ENCODE peak calls at places on chromosomes 6 and 20, in ten cellular contexts. I is fibroblast of pulmonary artery, U is progenitor cell of endocrine pancreas, A is cardiac muscle cell, H is Calu3, L is ovary, W is choroid plexus epithelial cell, R is glutamatergic neuron, S is mucosa of descending colon, G is keratinocyte. D is an unnamed sample.

GRCh38 chr6:165042912-165043311 is 266.5 kb downstream of the C6orf118 start:
- DNase-seq in I (no peak), U (no peak), A (no peak), H (peak), L (no peak), W (no peak), R (no peak), S (no peak), G (no peak), D (no peak)

GRCh38 chr6:47161176-47161687 is 119.1 kb upstream of the ADGRF1 start:
- DNase-seq in I (peak), U (no peak), A (peak), H (peak), L (no peak), W (peak), R (no peak), S (peak), G (peak), D (no peak)

GRCh38 chr6:108557494-108558371 is 3.0 kb upstream of the FOXO3 start:
- DNase-seq in I (peak), U (peak), A (peak), H (peak), L (peak), W (peak), R (peak), S (peak), G (no peak), D (peak)

GRCh38 chr6:41531591-41532582 is 14.3 kb upstream of the FOXP4 start:
- DNase-seq in I (peak), U (no peak), A (peak), H (no peak), L (no peak), W (peak), R (no peak), S (no peak), G (no peak), D (no peak)

GRCh38 chr6:151524059-151524458 is 30.2 kb downstream of the CCDC170 start:
- DNase-seq in I (no peak), U (no peak), A (no peak), H (no peak), L (no peak), W (no peak), R (no peak), S (no peak), G (no peak), D (no peak)

GRCh38 chr6:160217863-160218262 is 40.8 kb downstream of the SLC22A2 start:
- DNase-seq in I (no peak), U (no peak), A (no peak), H (no peak), L (no peak), W (no peak), R (no peak), S (no peak), G (no peak), D (no peak)

GRCh38 chr6:130178692-130179091 is 44.1 kb downstream of the SAMD3 start:
- DNase-seq in I (peak), U (no peak), A (peak), H (peak), L (no peak), W (peak), R (no peak), S (no peak), G (peak), D (no peak)

GRCh38 chr6:91088515-91088914 is 501.6 kb upstream of the MAP3K7 start:
- DNase-seq in I (no peak), U (no peak), A (no peak), H (no peak), L (no peak), W (no peak), R (no peak), S (no peak), G (no peak), D (no peak)

GRCh38 chr6:6968731-6969552 is 138.8 kb upstream of the RREB1 start:
- DNase-seq in I (no peak), U (no peak), A (no peak), H (no peak), L (no peak), W (no peak), R (no peak), S (peak), G (no peak), D (no peak)

GRCh38 chr6:3918474-3918873 is 69.3 kb downstream of the FAM50B start:
- DNase-seq in I (no peak), U (no peak), A (no peak), H (no peak), L (no peak), W (no peak), R (no peak), S (no peak), G (no peak), D (no peak)

GRCh38 chr6:3919849-3920248 is 70.7 kb downstream of the FAM50B start:
- DNase-seq in I (no peak), U (no peak), A (no peak), H (no peak), L (no peak), W (no peak), R (no peak), S (no peak), G (no peak), D (no peak)

GRCh38 chr6:3919130-3919628 is 70.0 kb downstream of the FAM50B start:
- DNase-seq in I (peak), U (no peak), A (peak), H (no peak), L (no peak), W (peak), R (no peak), S (no peak), G (no peak), D (no peak)

GRCh38 chr6:3921663-3922062 is 72.5 kb downstream of the FAM50B start:
- DNase-seq in I (no peak), U (no peak), A (no peak), H (no peak), L (no peak), W (no peak), R (no peak), S (no peak), G (no peak), D (no peak)

GRCh38 chr6:3920321-3920720 is 71.1 kb downstream of the FAM50B start:
- DNase-seq in I (no peak), U (no peak), A (no peak), H (no peak), L (no peak), W (no peak), R (no peak), S (no peak), G (no peak), D (no peak)
- TF ChIP-seq CTCF in I (no peak), U (no peak), A (no peak), H (no peak), L (no peak), W (no peak), R (no peak), S (no peak), G (no peak), D (no peak)

DNA sequence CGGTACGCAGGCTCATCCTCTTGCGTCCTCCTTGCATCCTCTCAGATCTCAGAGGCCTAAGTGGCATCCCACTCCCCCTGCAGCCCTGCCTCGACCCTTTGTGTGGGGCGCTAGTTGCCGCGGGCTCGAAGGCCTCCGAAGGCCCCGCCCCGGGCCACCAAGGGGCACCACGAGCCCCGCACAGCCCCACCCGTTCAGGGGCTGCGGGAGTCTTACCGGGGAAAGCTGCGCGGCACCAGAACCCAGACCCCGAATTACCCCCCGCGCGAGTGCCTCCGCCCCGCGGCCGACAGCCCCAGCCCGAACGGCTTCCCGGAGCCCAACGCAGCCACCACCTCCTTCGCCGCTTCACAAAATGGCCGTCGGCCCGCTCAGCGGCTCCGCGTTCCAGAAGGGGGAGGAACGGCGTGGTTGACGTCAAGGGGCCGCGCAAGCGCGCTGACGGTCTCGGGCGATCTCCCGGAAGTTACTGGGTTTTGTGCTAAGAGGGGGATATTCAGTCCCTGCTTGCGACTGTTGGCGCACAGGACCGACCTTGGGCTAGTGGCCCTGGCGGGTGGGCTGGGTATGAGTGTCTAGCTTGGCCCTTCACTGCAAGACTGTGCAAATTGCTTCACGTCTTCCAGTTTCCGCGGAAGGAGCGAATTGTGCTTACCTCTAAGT is at the start of the genes CPNE1 and RBM12:
- DNase-seq in I (peak), U (peak), A (peak), H (peak), L (peak), W (peak), R (peak), S (peak), G (peak), D (peak)
- TF ChIP-seq CTCF in I (no peak), U (no peak), A (no peak), H (no peak), L (peak), W (no peak), R (no peak), S (no peak), G (no peak), D (no peak)

DNA sequence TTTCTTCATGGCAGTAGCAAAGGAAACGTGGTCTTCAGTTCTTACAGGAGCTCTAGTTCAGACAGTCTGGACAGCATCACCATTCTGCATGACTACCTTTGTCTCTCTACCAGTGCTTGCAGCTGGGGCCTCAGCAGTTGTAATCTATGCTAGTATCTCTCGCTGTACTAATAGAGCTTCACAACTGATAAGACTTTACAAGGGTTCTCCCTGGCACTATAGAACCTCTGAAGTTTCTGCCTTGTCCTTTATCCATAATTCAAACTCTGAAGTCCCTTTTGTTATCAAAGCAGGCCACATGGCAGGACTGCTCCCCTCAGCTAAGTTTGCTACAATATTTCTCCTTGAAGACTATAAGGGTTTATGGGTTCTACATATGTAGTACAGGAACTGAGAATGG is 842.1 kb upstream of the ADGRB3 start:
- DNase-seq in I (no peak), U (no peak), A (no peak), H (no peak), L (no peak), W (no peak), R (no peak), S (no peak), G (no peak), D (no peak)
- TF ChIP-seq CTCF in I (no peak), U (no peak), A (no peak), H (no peak), L (no peak), W (no peak), R (no peak), S (no peak), G (no peak), D (no peak)

GRCh38 chr6:34855463-34855862 is 32.4 kb downstream of the TAF11 start:
- DNase-seq in I (no peak), U (no peak), A (no peak), H (no peak), L (no peak), W (no peak), R (no peak), S (no peak), G (no peak), D (no peak)
- TF ChIP-seq CTCF in I (peak), U (peak), A (no peak), H (no peak), L (no peak), W (no peak), R (no peak), S (no peak), G (peak), D (peak)

DNA sequence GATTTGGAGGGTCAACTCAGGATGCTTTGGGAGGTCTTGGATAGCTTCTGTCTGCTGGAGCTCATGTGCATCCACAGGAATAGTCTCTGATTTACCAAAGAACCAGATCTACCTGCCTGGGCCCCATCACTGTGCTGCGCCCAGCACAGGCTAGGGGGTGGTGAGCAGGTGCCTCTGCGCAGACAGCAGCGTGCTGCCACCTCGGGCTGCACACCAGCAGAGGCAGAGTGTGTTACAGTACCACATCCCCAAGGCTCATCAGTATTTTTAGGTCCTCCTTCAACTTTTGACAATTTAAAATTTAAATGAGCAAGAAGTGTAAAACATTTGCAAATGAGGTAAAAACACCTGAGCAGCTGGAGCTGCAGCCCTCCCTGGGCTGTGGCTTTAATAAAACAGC is 324.8 kb downstream of the ZFAND3 start:
- DNase-seq in I (no peak), U (no peak), A (no peak), H (no peak), L (no peak), W (no peak), R (no peak), S (no peak), G (no peak), D (no peak)
- TF ChIP-seq CTCF in I (no peak), U (no peak), A (no peak), H (no peak), L (no peak), W (peak), R (no peak), S (no peak), G (no peak), D (no peak)

GRCh38 chr20:13611726-13612125 is 27.0 kb downstream of the TASP1 start:
- DNase-seq in I (no peak), U (no peak), A (no peak), H (no peak), L (no peak), W (no peak), R (no peak), S (no peak), G (no peak), D (no peak)

GRCh38 chr20:13613917-13614316 is 24.8 kb downstream of the TASP1 start:
- DNase-seq in I (peak), U (no peak), A (peak), H (no peak), L (no peak), W (peak), R (no peak), S (no peak), G (no peak), D (no peak)

DNA sequence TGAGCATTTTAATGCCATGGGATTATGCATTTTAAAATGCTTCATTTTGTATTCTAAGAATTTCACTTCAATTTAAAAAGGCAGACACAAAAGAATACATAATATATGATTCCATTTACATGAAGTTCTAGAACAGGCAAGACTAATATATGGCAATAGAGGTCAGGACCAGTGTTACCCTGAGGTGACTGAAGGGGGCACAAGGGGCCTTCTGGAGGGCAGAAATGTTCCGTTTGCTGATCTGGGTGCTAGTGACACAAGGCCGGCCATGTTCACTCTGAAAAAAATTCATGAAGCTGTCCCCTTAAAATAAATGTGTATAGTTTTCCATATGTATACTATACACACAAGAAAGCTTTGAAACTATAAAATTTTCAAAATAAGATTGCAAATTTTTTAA is 28.5 kb downstream of the TASP1 start:
- DNase-seq in I (no peak), U (no peak), A (peak), H (peak), L (no peak), W (no peak), R (peak), S (no peak), G (no peak), D (peak)
- TF ChIP-seq CTCF in I (no peak), U (peak), A (no peak), H (no peak), L (no peak), W (no peak), R (peak), S (no peak), G (no peak), D (no peak)

DNA sequence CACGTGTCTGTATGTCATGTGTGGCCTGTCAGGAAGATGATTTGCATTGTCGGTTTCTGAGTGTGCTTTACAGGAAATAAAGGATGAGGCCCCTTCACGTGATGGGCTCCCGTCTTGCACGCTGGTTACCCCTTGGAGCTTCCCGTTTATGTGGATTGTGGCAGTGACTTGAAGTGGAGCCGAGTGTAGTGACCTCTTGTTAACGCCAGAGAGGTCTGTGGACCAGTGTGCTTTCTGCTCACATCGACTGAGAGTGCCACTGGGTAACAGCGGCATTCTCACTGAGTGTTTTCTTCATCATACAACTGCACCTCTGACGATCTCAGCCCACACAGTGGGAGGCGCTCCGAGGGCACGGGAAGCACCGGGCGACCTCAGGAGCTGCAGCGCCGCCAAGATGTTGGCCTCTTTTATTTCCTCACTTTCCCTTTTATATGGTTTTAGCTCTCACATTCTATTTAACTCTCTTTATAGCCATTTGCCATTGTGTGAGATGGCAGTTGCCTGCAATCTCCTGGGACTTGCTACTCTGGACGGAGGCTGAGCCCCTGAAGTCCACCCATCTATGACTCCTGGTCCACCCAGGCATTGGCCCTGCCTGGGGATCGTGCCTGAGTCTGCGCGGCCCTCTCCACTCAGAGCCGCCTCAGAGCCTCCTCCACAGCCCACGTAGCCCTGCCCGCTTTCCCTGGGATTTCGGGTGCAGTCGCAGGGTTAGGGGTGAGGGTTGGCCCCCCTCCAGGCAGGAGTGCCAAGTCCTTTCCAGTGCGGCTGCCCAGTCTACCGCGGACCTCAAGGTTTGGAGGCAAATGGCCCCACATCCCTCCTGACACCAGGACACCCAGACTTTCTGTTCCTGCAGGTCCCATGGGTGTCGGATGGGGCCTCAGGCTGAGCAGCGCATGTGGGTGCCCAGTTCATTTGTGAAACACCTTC is 238.9 kb downstream of the ERMARD start:
- DNase-seq in I (no peak), U (no peak), A (no peak), H (no peak), L (no peak), W (no peak), R (peak), S (peak), G (no peak), D (no peak)
- TF ChIP-seq CTCF in I (no peak), U (no peak), A (no peak), H (no peak), L (no peak), W (no peak), R (no peak), S (no peak), G (no peak), D (no peak)

DNA sequence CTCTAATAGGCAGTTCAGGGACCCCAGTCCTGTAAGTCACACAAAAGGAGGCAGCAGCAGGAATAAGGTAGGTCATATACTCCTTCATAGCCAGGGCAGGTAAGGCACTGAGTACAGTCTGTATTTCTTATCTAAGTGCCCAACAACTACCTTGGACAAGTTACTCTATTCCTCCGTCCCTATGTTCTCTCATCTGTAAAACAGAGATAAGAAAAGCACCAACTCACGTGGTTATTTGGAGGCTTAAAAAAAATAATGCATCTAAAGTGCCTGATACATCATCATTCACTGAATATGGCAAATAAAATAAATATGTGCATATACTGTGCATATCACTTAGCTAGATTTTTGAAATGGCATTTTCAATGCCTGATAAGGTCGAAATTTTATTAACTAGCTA is 298.1 kb upstream of the CDYL start:
- DNase-seq in I (no peak), U (no peak), A (no peak), H (no peak), L (no peak), W (no peak), R (no peak), S (no peak), G (no peak), D (no peak)
- TF ChIP-seq CTCF in I (no peak), U (no peak), A (no peak), H (no peak), L (no peak), W (no peak), R (no peak), S (no peak), G (no peak), D (no peak)

DNA sequence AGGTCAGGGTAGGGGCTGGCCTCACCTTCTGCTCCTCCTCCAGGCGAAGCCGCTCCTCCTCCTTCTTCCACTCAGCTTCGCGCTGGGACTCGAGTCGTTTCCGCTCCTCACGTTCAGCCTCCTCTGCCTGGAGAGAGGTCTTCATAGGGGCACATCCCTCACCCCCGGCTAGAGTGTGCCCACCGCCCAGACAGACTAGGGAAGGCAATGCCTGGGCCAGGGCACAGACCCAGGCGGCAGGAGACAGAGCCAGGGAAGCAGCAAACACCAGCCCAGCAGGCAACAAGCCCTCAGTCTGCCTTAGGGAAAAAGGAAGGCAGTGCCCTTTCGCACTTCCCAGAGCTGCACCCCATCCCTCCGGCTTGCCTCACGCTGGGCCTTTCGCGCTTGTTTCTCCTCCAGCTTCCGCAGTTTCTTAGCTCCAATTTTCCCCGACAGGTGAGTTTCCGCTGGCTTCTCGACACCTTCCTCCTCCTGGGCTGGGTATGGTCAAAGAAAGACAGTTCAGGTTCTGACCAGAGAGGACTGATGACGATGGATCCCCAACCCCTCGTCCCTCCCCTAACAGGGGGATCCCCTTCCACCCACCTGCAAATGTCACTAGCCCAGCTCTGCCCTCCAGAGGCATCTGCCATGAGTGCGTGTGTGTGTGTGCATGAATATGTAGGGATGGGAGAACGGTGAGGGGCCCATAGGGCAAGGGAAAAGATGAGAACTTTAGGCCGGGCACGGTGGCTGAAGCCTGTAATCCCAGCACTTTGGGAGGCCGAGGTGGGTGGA is 4.3 kb downstream of the DDRGK1 start:
- DNase-seq in I (no peak), U (no peak), A (no peak), H (no peak), L (no peak), W (no peak), R (no peak), S (no peak), G (no peak), D (no peak)
- TF ChIP-seq CTCF in I (no peak), U (no peak), A (no peak), H (no peak), L (no peak), W (no peak), R (no peak), S (no peak), G (no peak), D (no peak)

GRCh38 chr6:125832396-125832795 is 41.6 kb downstream of the NCOA7 start:
- DNase-seq in I (no peak), U (no peak), A (no peak), H (no peak), L (no peak), W (no peak), R (no peak), S (no peak), G (no peak), D (no peak)
- TF ChIP-seq CTCF in I (no peak), U (no peak), A (no peak), H (no peak), L (no peak), W (no peak), R (no peak), S (no peak), G (no peak), D (no peak)

D was measured in endothelial cell.